ENCODE peak calls at places on chromosome 1, in ten cellular contexts. F is endodermal cell; D is fibroblast of lung; H is heart right ventricle; V is adrenal gland; E is Peyer's patch; U is CD8-positive, alpha-beta memory T cell; K is lung; X is mesendoderm; O is SK-N-SH. J is an unnamed sample.
A peak's percentile ranks its signal among the peaks of the same experiment; 100 is the strongest.

GRCh38 chr1:25369241-25369640 is 31.1 kb downstream of the TMEM50A start:
- DNase-seq in O (no peak), K (no peak), F (no peak), V (no peak), X (no peak), U (no peak), E (no peak), H (no peak), D (no peak), J (no peak)

GRCh38 chr1:229060140-229060539 is 210.8 kb upstream of the RAB4A start:
- DNase-seq in K (no peak), O (peak; percentile 43), F (no peak), D (no peak), V (no peak), H (no peak), X (no peak), E (no peak), U (no peak), J (no peak)

GRCh38 chr1:39048745-39049370 is 22.7 kb downstream of the NDUFS5 start:
- DNase-seq in U (no peak), E (no peak), F (no peak), O (no peak), K (no peak), V (no peak), D (peak; percentile 20), H (no peak), X (no peak), J (no peak)

GRCh38 chr1:39995973-39996393 is 41.0 kb downstream of the MFSD2A start:
- DNase-seq in F (peak; percentile 52), O (no peak), V (no peak), X (no peak), H (no peak), D (no peak), K (no peak), E (no peak), U (peak; percentile 6), J (no peak)

GRCh38 chr1:96723372-96723771 is 1.8 kb downstream of the PTBP2 start:
- DNase-seq in U (peak; percentile 4), X (no peak), V (no peak), E (no peak), H (no peak), D (no peak), F (no peak), O (no peak), K (no peak), J (no peak)

GRCh38 chr1:165847486-165847885 is 20.1 kb downstream of the UCK2 start:
- DNase-seq in V (no peak), E (no peak), U (no peak), F (no peak), O (no peak), D (no peak), K (no peak), H (no peak), X (no peak), J (no peak)

GRCh38 chr1:8423702-8424538 is 106.0 kb downstream of the SLC45A1 start:
- DNase-seq in D (peak; percentile 78), V (peak; percentile 54), X (peak; percentile 94), U (peak; percentile 54), H (peak; percentile 60), O (peak; percentile 93), E (peak; percentile 78), K (peak; percentile 42), F (peak; percentile 92), J (no peak)

GRCh38 chr1:168386949-168387586 is 106.4 kb downstream of the TBX19 start:
- DNase-seq in K (peak; percentile 54), X (peak; percentile 87), U (peak; percentile 68), O (peak; percentile 58), D (peak; percentile 61), E (no peak), H (peak; percentile 10), F (peak; percentile 87), V (no peak), J (no peak)

GRCh38 chr1:100832676-100833469 is 61.8 kb downstream of the EXTL2 start:
- DNase-seq in V (no peak), X (no peak), K (no peak), E (no peak), O (no peak), U (no peak), D (no peak), F (no peak), H (no peak), J (no peak)

GRCh38 chr1:38477811-38478210 is 381.8 kb downstream of the RRAGC start:
- DNase-seq in D (no peak), U (no peak), V (no peak), X (no peak), O (no peak), H (no peak), E (no peak), K (no peak), F (peak; percentile 29), J (no peak)

GRCh38 chr1:205436776-205437485 is 15.1 kb upstream of the LEMD1 start:
- DNase-seq in E (no peak), U (no peak), D (no peak), H (no peak), X (no peak), O (no peak), V (no peak), F (no peak), K (no peak), J (no peak)

GRCh38 chr1:113860891-113861290 is 10.6 kb downstream of the PTPN22 start:
- DNase-seq in U (no peak), E (no peak), K (no peak), O (no peak), F (no peak), D (peak; percentile 85), X (no peak), H (no peak), V (no peak), J (no peak)
- H3K27ac ChIP-seq in U (peak overlapping the region; percentile 17), E (peak overlapping the region; percentile 69), K (no peak overlapping the region), O (peak overlapping the region; percentile 88), F (no peak overlapping the region), D (peak overlapping the region; percentile 86), X (no peak overlapping the region), H (no peak overlapping the region), V (no peak overlapping the region), J (no peak overlapping the region)

GRCh38 chr1:159580340-159580739 is 7.3 kb upstream of the APCS start:
- DNase-seq in H (no peak), O (no peak), X (no peak), F (no peak), V (no peak), E (no peak), U (no peak), K (no peak), D (no peak), J (no peak)
- H3K27ac ChIP-seq in H (no peak overlapping the region), O (no peak overlapping the region), X (no peak overlapping the region), F (no peak overlapping the region), V (no peak overlapping the region), E (no peak overlapping the region), U (no peak overlapping the region), K (no peak overlapping the region), D (no peak overlapping the region), J (no peak overlapping the region)

GRCh38 chr1:19613075-19613748 is 30.9 kb upstream of the NBL1 start:
- DNase-seq in H (no peak), V (no peak), U (no peak), K (no peak), D (no peak), O (no peak), F (no peak), E (peak; percentile 58), X (no peak), J (no peak)
- H3K27ac ChIP-seq in H (no peak overlapping the region), V (no peak overlapping the region), U (no peak overlapping the region), K (no peak overlapping the region), D (no peak overlapping the region), O (no peak overlapping the region), F (no peak overlapping the region), E (no peak overlapping the region), X (no peak overlapping the region), J (no peak overlapping the region)

GRCh38 chr1:12016182-12016581 is 3.1 kb upstream of the MIIP start:
- DNase-seq in E (no peak), K (no peak), U (no peak), O (no peak), V (no peak), F (no peak), X (no peak), D (no peak), H (no peak), J (no peak)
- H3K27ac ChIP-seq in E (no peak overlapping the region), K (no peak overlapping the region), U (no peak overlapping the region), O (no peak overlapping the region), V (no peak overlapping the region), F (no peak overlapping the region), X (no peak overlapping the region), D (no peak overlapping the region), H (no peak overlapping the region), J (no peak overlapping the region)

GRCh38 chr1:218284377-218284916 is 646 bp upstream of the RRP15 start:
- DNase-seq in H (no peak), X (no peak), F (no peak), U (no peak), E (no peak), O (peak; percentile 59), V (peak; percentile 16), D (no peak), K (no peak), J (peak; percentile 43)

GRCh38 chr1:218281285-218281684 is 3.8 kb upstream of the RRP15 start:
- DNase-seq in V (no peak), F (no peak), K (no peak), O (no peak), E (no peak), X (no peak), U (no peak), D (no peak), H (no peak), J (no peak)

GRCh38 chr1:218284917-218285635 is at the start of gene RRP15:
- DNase-seq in D (peak; percentile 91), H (peak; percentile 86), E (peak; percentile 90), U (peak; percentile 83), V (peak; percentile 88), X (peak; percentile 95), F (peak; percentile 97), O (peak; percentile 85), K (peak; percentile 91), J (peak; percentile 76)
- H3K27ac ChIP-seq in D (peak within 1 kb of the TSS; percentile 63), H (peak within 1 kb of the TSS; percentile 83), E (peak within 1 kb of the TSS; percentile 82), U (peak within 1 kb of the TSS; percentile 73), V (no peak within 1 kb of the TSS), X (peak within 1 kb of the TSS; percentile 80), F (peak within 1 kb of the TSS; percentile 56), O (peak within 1 kb of the TSS; percentile 60), K (peak within 1 kb of the TSS; percentile 94), J (peak within 1 kb of the TSS; percentile 67)

GRCh38 chr1:15139654-15140350 is 13.7 kb upstream of the TMEM51 start:
- DNase-seq in K (no peak), O (peak; percentile 80), X (peak; percentile 98), U (no peak), H (no peak), F (peak; percentile 94), D (peak; percentile 55), V (peak; percentile 62), E (no peak), J (no peak)
- H3K27ac ChIP-seq in K (no peak overlapping the region), O (no peak overlapping the region), X (peak overlapping the region; percentile 53), U (no peak overlapping the region), H (no peak overlapping the region), F (peak overlapping the region; percentile 50), D (no peak overlapping the region), V (no peak overlapping the region), E (no peak overlapping the region), J (no peak overlapping the region)

GRCh38 chr1:50971748-50972305 is 1.8 kb downstream of the CDKN2C start:
- DNase-seq in H (no peak), X (no peak), E (no peak), K (no peak), F (no peak), U (no peak), V (no peak), O (no peak), D (no peak), J (no peak)
- H3K27ac ChIP-seq in H (no peak overlapping the region), X (no peak overlapping the region), E (no peak overlapping the region), K (no peak overlapping the region), F (no peak overlapping the region), U (peak overlapping the region; percentile 90), V (no peak overlapping the region), O (peak overlapping the region; percentile 95), D (peak overlapping the region; percentile 90), J (no peak overlapping the region)

J was measured in substantia nigra.